ENCODE peak calls at places on chromosomes 5 and 9, in four cellular contexts. N, Q, O and X are unnamed samples.

GRCh38 chr9:70470050-70471015 is 55.9 kb upstream of the KLF9 start:
- DNase-seq in N (peak; percentile 15), Q (no peak), O (no peak), X (no peak)

GRCh38 chr5:428754-429452 is 14.1 kb upstream of the EXOC3 start:
- DNase-seq in N (no peak), Q (no peak), O (no peak), X (no peak)

GRCh38 chr5:154734670-154735248 is 20.4 kb upstream of the LARP1 start:
- DNase-seq in N (no peak), Q (no peak), O (no peak), X (no peak)

GRCh38 chr9:92759990-92760893 is 4.4 kb downstream of the BICD2 start:
- DNase-seq in N (peak; percentile 72), Q (no peak), O (no peak), X (no peak)

GRCh38 chr9:94806307-94806893 is 79.9 kb downstream of the AOPEP start:
- DNase-seq in N (no peak), Q (no peak), O (no peak), X (no peak)

GRCh38 chr5:115561176-115561575 is 16.6 kb upstream of the FEM1C start:
- DNase-seq in N (no peak), Q (no peak), O (no peak), X (no peak)

GRCh38 chr5:62206150-62206829 is 99.7 kb upstream of the KIF2A start:
- DNase-seq in N (no peak), Q (peak; percentile 64), O (no peak), X (no peak)

GRCh38 chr9:110918316-110919054 is 119.8 kb downstream of the LPAR1 start:
- DNase-seq in N (no peak), Q (no peak), O (no peak), X (no peak)

GRCh38 chr5:74864823-74865222 is 1.4 kb downstream of the FAM169A start:
- DNase-seq in N (no peak), Q (no peak), O (no peak), X (no peak)

GRCh38 chr9:96006961-96007360 is 131.5 kb downstream of the ERCC6L2 start:
- DNase-seq in N (peak; percentile 58), Q (no peak), O (no peak), X (no peak)

GRCh38 chr9:70577671-70578070 is 163.2 kb upstream of the KLF9 start:
- DNase-seq in N (no peak), Q (no peak), O (no peak), X (no peak)

GRCh38 chr9:127112056-127112455 is 10.4 kb downstream of the ANGPTL2 start:
- DNase-seq in N (no peak), Q (peak; percentile 92), O (no peak), X (no peak)

GRCh38 chr5:122498163-122498562 is 186.1 kb downstream of the SNCAIP start:
- DNase-seq in N (peak; percentile 33), Q (peak; percentile 63), O (no peak), X (no peak)

GRCh38 chr9:105297442-105298097 is 53.1 kb downstream of the SLC44A1 start:
- DNase-seq in N (no peak), Q (no peak), O (no peak), X (no peak)

GRCh38 chr9:3980771-3981170 is 319.1 kb downstream of the GLIS3 start:
- DNase-seq in N (peak; percentile 56), Q (no peak), O (no peak), X (no peak)